ENCODE peak calls at places on chromosome 19, in ten cellular contexts. E is left ventricle myocardium inferior, T is endothelial cell of umbilical vein, Y is AG04450, L is hepatocyte, F is left lung, N is upper lobe of right lung, M is tibial artery, A is astrocyte, C is ovary. K is an unnamed sample.

GRCh38 chr19:35267818-35268545 is 780 bp upstream of the USF2 start:
- DNase-seq in E (peak), T (peak), Y (no peak), L (peak), F (peak), N (peak), M (peak), A (peak), C (peak), K (peak)

GRCh38 chr19:23817519-23817918 is 58.8 kb upstream of the ZNF681 start:
- DNase-seq in E (no peak), T (no peak), Y (no peak), L (peak), F (no peak), N (no peak), M (no peak), A (peak), C (no peak), K (no peak)

GRCh38 chr19:51187395-51188226 is 37.3 kb upstream of the CD33 start:
- DNase-seq in E (no peak), T (no peak), Y (no peak), L (no peak), F (no peak), N (no peak), M (no peak), A (no peak), C (no peak), K (no peak)

GRCh38 chr19:43330726-43331434 is 22.6 kb upstream of the CD177 start:
- DNase-seq in E (no peak), T (no peak), Y (no peak), L (no peak), F (no peak), N (no peak), M (no peak), A (no peak), C (no peak), K (no peak)

GRCh38 chr19:35897706-35898451 is 2.5 kb downstream of the NFKBID start:
- DNase-seq in E (no peak), T (no peak), Y (no peak), L (no peak), F (peak), N (no peak), M (no peak), A (no peak), C (no peak), K (no peak)

GRCh38 chr19:30267332-30267731 is 104.9 kb upstream of the ZNF536 start:
- DNase-seq in E (no peak), T (no peak), Y (no peak), L (no peak), F (no peak), N (no peak), M (no peak), A (no peak), C (no peak), K (no peak)

GRCh38 chr19:7622933-7623685 is 6.2 kb downstream of the XAB2 start:
- DNase-seq in E (no peak), T (no peak), Y (no peak), L (no peak), F (no peak), N (no peak), M (no peak), A (no peak), C (no peak), K (no peak)

GRCh38 chr19:51055866-51056265 is 9.0 kb downstream of the KLK13 start:
- DNase-seq in E (no peak), T (no peak), Y (no peak), L (no peak), F (no peak), N (no peak), M (no peak), A (no peak), C (no peak), K (no peak)

GRCh38 chr19:3129112-3129511 is 6.7 kb upstream of the GNA15 start:
- DNase-seq in E (no peak), T (peak), Y (peak), L (no peak), F (no peak), N (no peak), M (no peak), A (peak), C (no peak), K (no peak)

GRCh38 chr19:47013041-47013517 is 6.6 kb upstream of the NPAS1 start:
- DNase-seq in E (peak), T (peak), Y (peak), L (peak), F (peak), N (peak), M (peak), A (peak), C (peak), K (no peak)

GRCh38 chr19:58170860-58171259 is 12.0 kb upstream of the ZNF274 start:
- DNase-seq in E (no peak), T (no peak), Y (no peak), L (no peak), F (no peak), N (no peak), M (no peak), A (peak), C (no peak), K (no peak)

GRCh38 chr19:30512748-30513389 is 140.7 kb downstream of the ZNF536 start:
- DNase-seq in E (no peak), T (no peak), Y (no peak), L (no peak), F (no peak), N (no peak), M (no peak), A (no peak), C (no peak), K (no peak)

GRCh38 chr19:51157265-51157664 is 15.2 kb downstream of the SIGLEC7 start:
- DNase-seq in E (no peak), T (no peak), Y (no peak), L (no peak), F (no peak), N (no peak), M (no peak), A (no peak), C (no peak), K (no peak)

GRCh38 chr19:2291185-2291751 is 9.3 kb upstream of the PEAK3 start:
- DNase-seq in E (no peak), T (peak), Y (no peak), L (no peak), F (peak), N (no peak), M (no peak), A (no peak), C (no peak), K (peak)

GRCh38 chr19:58277748-58278147 is 1.0 kb upstream of the ZNF8 start:
- DNase-seq in E (no peak), T (no peak), Y (no peak), L (no peak), F (no peak), N (no peak), M (no peak), A (no peak), C (no peak), K (no peak)

GRCh38 chr19:54153731-54154326 is 5.7 kb downstream of the LENG1 start:
- DNase-seq in E (no peak), T (no peak), Y (no peak), L (no peak), F (no peak), N (no peak), M (no peak), A (no peak), C (no peak), K (no peak)

GRCh38 chr19:57389730-57390598 is at the start of gene ZNF548:
- DNase-seq in E (peak), T (peak), Y (peak), L (peak), F (peak), N (peak), M (peak), A (peak), C (peak), K (peak)

GRCh38 chr19:50024719-50025021 is 502 bp downstream of the VRK3 start:
- DNase-seq in E (no peak), T (no peak), Y (no peak), L (no peak), F (no peak), N (no peak), M (no peak), A (no peak), C (no peak), K (no peak)

GRCh38 chr19:6103217-6103644 is 7.1 kb downstream of the RFX2 start:
- DNase-seq in E (peak), T (peak), Y (peak), L (no peak), F (no peak), N (peak), M (peak), A (peak), C (peak), K (peak)

GRCh38 chr19:6269101-6269886 is 10.5 kb downstream of the MLLT1 start:
- DNase-seq in E (no peak), T (no peak), Y (no peak), L (no peak), F (no peak), N (no peak), M (no peak), A (no peak), C (peak), K (no peak)

GRCh38 chr19:28543244-28543776 is 669.6 kb downstream of the UQCRFS1 start:
- DNase-seq in E (no peak), T (no peak), Y (no peak), L (no peak), F (no peak), N (no peak), M (no peak), A (no peak), C (no peak), K (no peak)

GRCh38 chr19:23440207-23440606 is 44.9 kb upstream of the ZNF91 start:
- DNase-seq in E (no peak), T (no peak), Y (no peak), L (no peak), F (no peak), N (no peak), M (no peak), A (no peak), C (no peak), K (no peak)

GRCh38 chr19:10230155-10230903 is 802 bp downstream of the S1PR2 start:
- DNase-seq in E (peak), T (no peak), Y (no peak), L (peak), F (no peak), N (peak), M (peak), A (no peak), C (peak), K (no peak)

GRCh38 chr19:49929121-49929610 is at the start of the genes ATF5 and NUP62:
- DNase-seq in E (peak), T (no peak), Y (no peak), L (peak), F (peak), N (peak), M (peak), A (peak), C (peak), K (peak)

GRCh38 chr19:29247912-29248311 is 35.0 kb upstream of the UQCRFS1 start:
- DNase-seq in E (no peak), T (no peak), Y (no peak), L (peak), F (no peak), N (no peak), M (no peak), A (no peak), C (no peak), K (no peak)

GRCh38 chr19:35478794-35479193 is 11.5 kb downstream of the KRTDAP start:
- DNase-seq in E (no peak), T (no peak), Y (no peak), L (no peak), F (no peak), N (no peak), M (no peak), A (no peak), C (no peak), K (no peak)

GRCh38 chr19:54345938-54346386 is 7.0 kb upstream of the LILRA4 start:
- DNase-seq in E (no peak), T (no peak), Y (no peak), L (no peak), F (no peak), N (peak), M (peak), A (no peak), C (no peak), K (peak)

GRCh38 chr19:56933014-56933705 is 92.6 kb upstream of the PEG3 start:
- DNase-seq in E (no peak), T (no peak), Y (no peak), L (no peak), F (no peak), N (no peak), M (no peak), A (no peak), C (no peak), K (no peak)

GRCh38 chr19:17049711-17050280 is 23.2 kb upstream of the CPAMD8 start:
- DNase-seq in E (no peak), T (peak), Y (peak), L (no peak), F (peak), N (no peak), M (no peak), A (peak), C (no peak), K (no peak)

GRCh38 chr19:30344446-30345425 is 27.4 kb upstream of the ZNF536 start:
- DNase-seq in E (no peak), T (no peak), Y (no peak), L (no peak), F (no peak), N (no peak), M (no peak), A (no peak), C (no peak), K (no peak)

GRCh38 chr19:47369923-47370625 is 21.0 kb downstream of the DHX34 start:
- DNase-seq in E (no peak), T (no peak), Y (peak), L (peak), F (peak), N (no peak), M (no peak), A (peak), C (no peak), K (no peak)

GRCh38 chr19:54481326-54481930 is 8.3 kb upstream of the CDC42EP5 start:
- DNase-seq in E (no peak), T (peak), Y (no peak), L (peak), F (no peak), N (no peak), M (no peak), A (no peak), C (no peak), K (no peak)

GRCh38 chr19:36182612-36183454 is 30.6 kb upstream of the COX7A1 start:
- DNase-seq in E (no peak), T (no peak), Y (no peak), L (peak), F (no peak), N (no peak), M (no peak), A (peak), C (no peak), K (no peak)

GRCh38 chr19:55490478-55491436 is 2.5 kb downstream of the SSC5D start:
- DNase-seq in E (no peak), T (no peak), Y (no peak), L (no peak), F (peak), N (no peak), M (no peak), A (no peak), C (peak), K (no peak)

GRCh38 chr19:9913237-9914000 is 22.9 kb downstream of the OLFM2 start:
- DNase-seq in E (peak), T (no peak), Y (no peak), L (peak), F (peak), N (peak), M (no peak), A (no peak), C (peak), K (no peak)

GRCh38 chr19:21109116-21109515 is 27.1 kb downstream of the ZNF714 start:
- DNase-seq in E (no peak), T (no peak), Y (no peak), L (no peak), F (no peak), N (no peak), M (no peak), A (peak), C (no peak), K (no peak)

GRCh38 chr19:53172892-53173291 is 14.0 kb upstream of the ZNF347 start:
- DNase-seq in E (no peak), T (no peak), Y (no peak), L (no peak), F (no peak), N (no peak), M (no peak), A (no peak), C (no peak), K (no peak)

GRCh38 chr19:2446390-2446789 is 10.4 kb downstream of the LMNB2 start:
- DNase-seq in E (no peak), T (no peak), Y (no peak), L (no peak), F (peak), N (no peak), M (no peak), A (no peak), C (peak), K (no peak)

GRCh38 chr19:42284066-42284501 is 15.0 kb downstream of the CIC start:
- DNase-seq in E (peak), T (peak), Y (peak), L (peak), F (peak), N (peak), M (no peak), A (peak), C (peak), K (no peak)

GRCh38 chr19:42282036-42282762 is 13.1 kb downstream of the CIC start:
- DNase-seq in E (no peak), T (no peak), Y (no peak), L (peak), F (no peak), N (no peak), M (no peak), A (peak), C (peak), K (no peak)

GRCh38 chr19:42282810-42283247 is 13.8 kb downstream of the CIC start:
- DNase-seq in E (no peak), T (no peak), Y (no peak), L (no peak), F (no peak), N (no peak), M (no peak), A (no peak), C (no peak), K (no peak)

GRCh38 chr19:42284641-42285341 is 15.7 kb downstream of the CIC start:
- DNase-seq in E (no peak), T (peak), Y (no peak), L (peak), F (peak), N (no peak), M (no peak), A (no peak), C (peak), K (no peak)

DNA sequence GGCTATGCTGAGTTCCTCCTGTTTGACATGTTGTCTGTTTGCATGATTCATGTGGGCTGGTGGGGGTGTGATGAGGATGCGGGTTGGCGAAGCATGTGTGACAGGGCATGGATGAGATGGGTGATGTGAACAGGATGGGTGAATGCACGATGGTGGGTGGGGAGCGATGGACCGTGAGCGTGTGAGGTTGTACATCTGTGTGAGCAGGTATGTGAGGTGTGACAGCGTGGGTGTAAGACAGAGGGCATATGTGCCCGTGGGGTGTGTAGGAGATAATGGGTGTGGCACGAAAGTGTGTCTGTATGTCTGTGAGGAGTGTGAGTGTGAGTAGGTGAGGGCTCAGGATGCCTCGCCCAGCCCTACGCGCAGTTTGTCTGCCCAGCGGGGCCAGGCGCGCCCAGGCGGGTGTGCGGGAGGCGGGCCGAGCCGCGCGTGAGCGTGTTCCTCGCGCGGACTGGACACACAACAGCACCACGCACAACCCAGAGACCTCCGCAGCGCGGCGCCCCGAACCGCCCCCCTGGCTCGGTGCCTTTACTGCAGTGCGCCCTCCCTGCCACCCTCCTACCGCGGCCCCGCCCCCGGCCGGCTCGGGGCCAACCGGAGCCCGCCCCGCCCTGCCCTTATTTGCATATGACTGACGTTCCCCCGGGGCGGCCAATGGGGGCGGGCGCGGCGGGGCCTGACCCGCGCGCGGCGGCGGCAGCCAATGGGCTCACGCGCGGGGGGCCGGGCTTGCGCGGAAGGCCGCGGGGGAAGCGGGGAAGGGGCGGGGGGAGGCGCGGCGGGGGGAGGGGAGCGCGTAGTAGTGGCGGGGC is 14.4 kb downstream of the CIC start:
- DNase-seq in E (peak), T (peak), Y (peak), L (peak), F (peak), N (peak), M (peak), A (peak), C (peak), K (peak)
- TF ChIP-seq CTCF in E (no peak), T (no peak), Y (no peak), L (no peak), F (no peak), N (no peak), M (no peak), A (no peak), C (no peak), K (no peak)

GRCh38 chr19:15421726-15422260 is 3.0 kb upstream of the AKAP8L start:
- DNase-seq in E (peak), T (no peak), Y (no peak), L (no peak), F (no peak), N (no peak), M (no peak), A (no peak), C (peak), K (no peak)

GRCh38 chr19:15422311-15423075 is 3.7 kb upstream of the AKAP8L start:
- DNase-seq in E (no peak), T (no peak), Y (no peak), L (no peak), F (no peak), N (no peak), M (no peak), A (no peak), C (no peak), K (peak)

GRCh38 chr19:15423130-15423529 is 4.3 kb upstream of the AKAP8L start:
- DNase-seq in E (no peak), T (no peak), Y (no peak), L (no peak), F (no peak), N (no peak), M (no peak), A (no peak), C (no peak), K (no peak)

GRCh38 chr19:15419413-15420025 is 731 bp upstream of the AKAP8L start:
- DNase-seq in E (no peak), T (no peak), Y (no peak), L (no peak), F (no peak), N (no peak), M (no peak), A (no peak), C (no peak), K (no peak)

GRCh38 chr19:15421136-15421535 is 2.3 kb upstream of the AKAP8L start:
- DNase-seq in E (no peak), T (no peak), Y (no peak), L (no peak), F (no peak), N (no peak), M (no peak), A (no peak), C (no peak), K (no peak)
- H3K27ac ChIP-seq in E (peak), T (no peak), Y (peak), L (no peak), F (no peak), N (no peak), M (no peak), A (no peak), C (peak), K (no peak)

GRCh38 chr19:48695743-48696352 is at the start of gene FUT2:
- DNase-seq in E (no peak), T (no peak), Y (no peak), L (peak), F (no peak), N (no peak), M (no peak), A (no peak), C (no peak), K (no peak)
- H3K4me3 ChIP-seq in E (peak), T (peak), Y (no peak), L (peak), F (no peak), N (peak), M (no peak), A (peak), C (peak), K (peak)

GRCh38 chr19:13162749-13163608 is 12.8 kb downstream of the IER2 start:
- DNase-seq in E (peak), T (peak), Y (peak), L (peak), F (peak), N (peak), M (peak), A (peak), C (peak), K (peak)
- TF ChIP-seq CTCF in E (no peak), T (no peak), Y (no peak), L (no peak), F (no peak), N (no peak), M (no peak), A (no peak), C (no peak), K (no peak)

GRCh38 chr19:45576682-45577081 is 7.9 kb downstream of the OPA3 start:
- DNase-seq in E (no peak), T (no peak), Y (no peak), L (no peak), F (no peak), N (no peak), M (no peak), A (no peak), C (no peak), K (no peak)

GRCh38 chr19:45571457-45572220 is 13.0 kb downstream of the OPA3 start:
- DNase-seq in E (no peak), T (no peak), Y (no peak), L (no peak), F (no peak), N (no peak), M (no peak), A (no peak), C (no peak), K (no peak)

GRCh38 chr19:45577111-45577905 is 7.3 kb downstream of the OPA3 start:
- DNase-seq in E (peak), T (no peak), Y (peak), L (peak), F (peak), N (no peak), M (no peak), A (peak), C (peak), K (peak)

GRCh38 chr19:45575216-45575615 is 9.4 kb downstream of the OPA3 start:
- DNase-seq in E (no peak), T (no peak), Y (no peak), L (no peak), F (no peak), N (no peak), M (no peak), A (no peak), C (no peak), K (no peak)

GRCh38 chr19:45574526-45574925 is 10.1 kb downstream of the OPA3 start:
- DNase-seq in E (no peak), T (no peak), Y (no peak), L (no peak), F (no peak), N (no peak), M (no peak), A (no peak), C (no peak), K (no peak)
- H3K27ac ChIP-seq in E (peak), T (no peak), Y (no peak), L (no peak), F (no peak), N (no peak), M (no peak), A (no peak), C (no peak), K (peak)

GRCh38 chr19:4373601-4374441 is 26.5 kb downstream of the SH3GL1 start:
- DNase-seq in E (peak), T (no peak), Y (no peak), L (no peak), F (peak), N (no peak), M (peak), A (no peak), C (peak), K (no peak)
- H3K4me3 ChIP-seq in E (peak), T (no peak), Y (no peak), L (no peak), F (no peak), N (no peak), M (peak), A (no peak), C (no peak), K (no peak)

K was measured in RWPE2.